ENCODE peak calls at places on chromosomes 7 and 10, in seven cellular contexts. M is A549; D is GM13977; E is mucosa of gallbladder; V is effector CD4-positive, alpha-beta T cell; U is T-helper 17 cell; O is brain microvascular endothelial cell. L is an unnamed sample.

GRCh38 chr7:74452748-74453320 is 872 bp upstream of the GTF2IRD1 start:
- DNase-seq in M (no peak), D (peak), E (no peak), V (no peak), U (peak), O (no peak), L (no peak)

GRCh38 chr7:17651926-17652385 is 288.3 kb downstream of the SNX13 start:
- DNase-seq in M (peak), D (no peak), E (no peak), V (no peak), U (no peak), O (peak), L (no peak)

GRCh38 chr7:158034571-158034970 is 553.1 kb downstream of the PTPRN2 start:
- DNase-seq in M (no peak), D (no peak), E (no peak), V (no peak), U (no peak), O (no peak), L (no peak)

GRCh38 chr10:89392974-89393373 is 551 bp downstream of the IFIT1 start:
- DNase-seq in M (peak), D (no peak), E (peak), V (no peak), U (no peak), O (peak), L (no peak)

GRCh38 chr10:92387289-92387940 is 96.4 kb downstream of the MARCHF5 start:
- DNase-seq in M (peak), D (peak), E (peak), V (no peak), U (no peak), O (peak), L (peak)

GRCh38 chr10:101132636-101133473 is 1.8 kb downstream of the TLX1 start:
- DNase-seq in M (no peak), D (peak), E (no peak), V (no peak), U (no peak), O (no peak), L (no peak)

GRCh38 chr7:118418433-118418832 is 193.9 kb downstream of the ANKRD7 start:
- DNase-seq in M (no peak), D (no peak), E (no peak), V (no peak), U (no peak), O (no peak), L (no peak)

GRCh38 chr7:7868245-7868899 is 100.2 kb upstream of the GLCCI1 start:
- DNase-seq in M (no peak), D (peak), E (peak), V (no peak), U (no peak), O (no peak), L (no peak)

GRCh38 chr10:47340613-47341170 is 7.5 kb upstream of the RBP3 start:
- DNase-seq in M (peak), D (peak), E (peak), V (peak), U (peak), O (peak), L (peak)

GRCh38 chr10:127984944-127985343 is 78.0 kb downstream of the PTPRE start:
- DNase-seq in M (no peak), D (no peak), E (no peak), V (no peak), U (no peak), O (no peak), L (no peak)

GRCh38 chr10:130354555-130354954 is 218.4 kb downstream of the GLRX3 start:
- DNase-seq in M (no peak), D (no peak), E (no peak), V (no peak), U (no peak), O (no peak), L (no peak)

GRCh38 chr7:91941450-91941849 is 788 bp downstream of the AKAP9 start:
- DNase-seq in M (peak), D (peak), E (peak), V (peak), U (no peak), O (peak), L (peak)

GRCh38 chr10:22022257-22023051 is 18.9 kb upstream of the DNAJC1 start:
- DNase-seq in M (no peak), D (no peak), E (peak), V (peak), U (peak), O (no peak), L (no peak)

GRCh38 chr7:11650030-11650429 is 182.0 kb downstream of the THSD7A start:
- DNase-seq in M (no peak), D (no peak), E (no peak), V (no peak), U (no peak), O (no peak), L (no peak)

GRCh38 chr7:15685358-15686181 is 913 bp downstream of the MEOX2 start:
- DNase-seq in M (no peak), D (peak), E (no peak), V (no peak), U (no peak), O (no peak), L (no peak)

GRCh38 chr10:102508506-102508905 is 4.7 kb downstream of the SUFU start:
- DNase-seq in M (no peak), D (no peak), E (no peak), V (no peak), U (no peak), O (no peak), L (no peak)

GRCh38 chr10:106083572-106083971 is 1080.9 kb downstream of the SORCS1 start:
- DNase-seq in M (no peak), D (no peak), E (no peak), V (no peak), U (no peak), O (no peak), L (no peak)

GRCh38 chr10:132746801-132747625 is 38.9 kb downstream of the NKX6-2 start:
- DNase-seq in M (no peak), D (no peak), E (no peak), V (no peak), U (no peak), O (no peak), L (no peak)